ENCODE peak calls at places on chromosomes 13 and 19, in eight cellular contexts. One of them, this sample, is unnamed. For H3K4me1, the result is how much of the 10 kb centered on the place peaks cover.

GRCh38 chr19:34316247-34316646 is 48.7 kb upstream of the GPI start:
- DNase-seq in NT2/D1: no peak
- DNase-seq in fibroblast of lung: no peak
- DNase-seq in mucosa of descending colon: no peak
- DNase-seq in neural progenitor cell: no peak
- DNase-seq in Karpas-422: no peak
- DNase-seq in CD8-positive, alpha-beta T cell: no peak
- DNase-seq in IMR-90: no peak
- DNase-seq in this sample: no peak

GRCh38 chr13:24148414-24149305 is 11.9 kb upstream of the SPATA13 start:
- DNase-seq in NT2/D1: peak
- DNase-seq in fibroblast of lung: peak
- DNase-seq in mucosa of descending colon: no peak
- DNase-seq in neural progenitor cell: no peak
- DNase-seq in Karpas-422: no peak
- DNase-seq in CD8-positive, alpha-beta T cell: no peak
- DNase-seq in IMR-90: peak
- DNase-seq in this sample: no peak

GRCh38 chr19:32719611-32720059 is at the start of gene TDRD12:
- DNase-seq in NT2/D1: peak
- DNase-seq in fibroblast of lung: no peak
- DNase-seq in mucosa of descending colon: no peak
- DNase-seq in neural progenitor cell: no peak
- DNase-seq in Karpas-422: no peak
- DNase-seq in CD8-positive, alpha-beta T cell: no peak
- DNase-seq in IMR-90: no peak
- DNase-seq in this sample: no peak

GRCh38 chr19:13881692-13882418 is 4.9 kb downstream of the NANOS3 start:
- DNase-seq in NT2/D1: no peak
- DNase-seq in fibroblast of lung: peak
- DNase-seq in mucosa of descending colon: peak
- DNase-seq in neural progenitor cell: peak
- DNase-seq in Karpas-422: no peak
- DNase-seq in CD8-positive, alpha-beta T cell: no peak
- DNase-seq in IMR-90: peak
- DNase-seq in this sample: peak

GRCh38 chr19:23439623-23440022 is 44.4 kb upstream of the ZNF91 start:
- DNase-seq in NT2/D1: no peak
- DNase-seq in fibroblast of lung: no peak
- DNase-seq in mucosa of descending colon: no peak
- DNase-seq in neural progenitor cell: no peak
- DNase-seq in Karpas-422: no peak
- DNase-seq in CD8-positive, alpha-beta T cell: no peak
- DNase-seq in IMR-90: no peak
- DNase-seq in this sample: no peak

GRCh38 chr19:38537071-38537847 is 80.5 kb downstream of the MAP4K1 start:
- DNase-seq in NT2/D1: no peak
- DNase-seq in fibroblast of lung: no peak
- DNase-seq in mucosa of descending colon: no peak
- DNase-seq in neural progenitor cell: no peak
- DNase-seq in Karpas-422: no peak
- DNase-seq in CD8-positive, alpha-beta T cell: no peak
- DNase-seq in IMR-90: no peak
- DNase-seq in this sample: no peak

GRCh38 chr13:72970956-72971355 is 87.8 kb upstream of the KLF5 start:
- DNase-seq in NT2/D1: no peak
- DNase-seq in fibroblast of lung: peak
- DNase-seq in mucosa of descending colon: no peak
- DNase-seq in neural progenitor cell: no peak
- DNase-seq in Karpas-422: no peak
- DNase-seq in CD8-positive, alpha-beta T cell: no peak
- DNase-seq in IMR-90: peak
- DNase-seq in this sample: no peak

GRCh38 chr13:74027161-74027779 is 106.9 kb downstream of the KLF12 start:
- DNase-seq in NT2/D1: no peak
- DNase-seq in fibroblast of lung: no peak
- DNase-seq in mucosa of descending colon: no peak
- DNase-seq in neural progenitor cell: no peak
- DNase-seq in Karpas-422: peak
- DNase-seq in CD8-positive, alpha-beta T cell: no peak
- DNase-seq in IMR-90: no peak
- DNase-seq in this sample: no peak

GRCh38 chr19:39327990-39328705 is 7.5 kb upstream of the LRFN1 start:
- DNase-seq in NT2/D1: peak
- DNase-seq in fibroblast of lung: peak
- DNase-seq in mucosa of descending colon: peak
- DNase-seq in neural progenitor cell: peak
- DNase-seq in Karpas-422: peak
- DNase-seq in CD8-positive, alpha-beta T cell: peak
- DNase-seq in IMR-90: peak
- DNase-seq in this sample: peak

GRCh38 chr13:44879452-44880058 is 109.7 kb downstream of the NUFIP1 start:
- DNase-seq in NT2/D1: no peak
- DNase-seq in fibroblast of lung: peak
- DNase-seq in mucosa of descending colon: no peak
- DNase-seq in neural progenitor cell: no peak
- DNase-seq in Karpas-422: peak
- DNase-seq in CD8-positive, alpha-beta T cell: no peak
- DNase-seq in IMR-90: peak
- DNase-seq in this sample: no peak

GRCh38 chr19:10780368-10780767 is 55.6 kb downstream of the TMED1 start:
- DNase-seq in NT2/D1: no peak
- DNase-seq in fibroblast of lung: peak
- DNase-seq in mucosa of descending colon: no peak
- DNase-seq in neural progenitor cell: no peak
- DNase-seq in Karpas-422: no peak
- DNase-seq in CD8-positive, alpha-beta T cell: no peak
- DNase-seq in IMR-90: peak
- DNase-seq in this sample: no peak

DNA sequence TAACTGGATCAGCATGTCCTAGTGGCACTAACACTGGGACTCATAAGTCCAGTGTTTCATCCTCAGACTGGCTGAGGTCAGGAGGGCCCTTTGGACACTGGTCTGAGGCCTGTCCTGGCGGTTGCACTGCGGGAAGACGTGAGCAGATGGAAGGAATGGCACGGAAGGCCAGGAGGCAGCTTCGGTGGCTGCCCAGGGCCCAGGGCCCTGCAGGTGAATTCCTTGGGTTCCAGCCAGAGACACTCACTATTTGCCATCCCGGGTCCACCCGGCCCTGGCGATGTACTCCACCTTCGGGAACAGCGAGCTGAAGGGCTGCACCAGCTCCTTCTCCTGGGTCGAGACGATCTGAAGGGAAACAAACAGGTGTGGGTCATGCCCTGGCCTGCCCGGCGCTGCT is 26.3 kb downstream of the DPP9 start:
- DNase-seq in NT2/D1: no peak
- DNase-seq in fibroblast of lung: no peak
- DNase-seq in mucosa of descending colon: no peak
- DNase-seq in neural progenitor cell: no peak
- DNase-seq in Karpas-422: no peak
- DNase-seq in CD8-positive, alpha-beta T cell: no peak
- DNase-seq in IMR-90: no peak
- DNase-seq in this sample: no peak
- H3K4me1 ChIP-seq in NT2/D1: under half
- H3K4me1 ChIP-seq in fibroblast of lung: under half
- H3K4me1 ChIP-seq in mucosa of descending colon: under half
- H3K4me1 ChIP-seq in neural progenitor cell: under half
- H3K4me1 ChIP-seq in Karpas-422: under half
- H3K4me1 ChIP-seq in CD8-positive, alpha-beta T cell: under half
- H3K4me1 ChIP-seq in IMR-90: under half
- H3K4me1 ChIP-seq in this sample: under half

DNA sequence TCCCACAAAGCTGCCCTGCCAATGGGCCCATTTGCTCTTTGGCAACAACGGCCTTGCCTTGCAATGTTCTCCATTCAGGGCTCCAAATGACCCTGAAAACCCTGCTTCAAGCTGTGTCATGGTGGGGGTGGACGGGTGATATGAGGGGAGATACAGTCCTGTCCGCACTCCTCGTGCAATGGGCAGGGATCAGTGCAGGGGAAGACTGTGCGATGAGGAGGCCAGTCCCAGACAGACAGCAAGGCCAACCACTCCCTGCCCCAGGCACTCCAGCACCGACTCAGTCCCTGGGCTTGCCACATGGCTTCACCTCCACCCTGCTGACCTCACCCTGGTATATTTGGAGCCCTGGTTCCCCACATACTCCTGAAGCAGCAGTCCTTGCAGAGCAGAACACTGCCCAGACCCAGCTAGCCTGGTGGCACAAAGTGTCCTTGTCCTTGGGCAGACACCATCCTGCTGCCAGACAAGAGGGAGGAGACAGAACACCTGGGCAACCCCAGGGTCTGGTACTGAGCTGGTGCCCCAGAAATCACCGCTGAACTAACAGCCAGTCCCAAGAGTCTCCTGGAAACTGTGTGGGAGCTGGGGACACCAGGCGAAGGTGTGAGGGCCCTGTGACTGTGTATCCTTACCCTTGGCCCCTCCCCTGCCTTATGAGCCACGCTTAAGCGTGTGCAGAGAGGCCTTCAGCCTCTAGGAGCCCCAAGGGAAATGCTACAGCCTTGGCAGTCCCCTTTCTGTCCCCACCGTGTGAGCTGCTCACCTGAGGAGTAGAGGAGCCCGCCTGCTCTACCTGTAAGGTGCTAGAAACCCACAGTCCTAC is 9.1 kb upstream of the SLC35E1 start:
- DNase-seq in NT2/D1: no peak
- DNase-seq in fibroblast of lung: no peak
- DNase-seq in mucosa of descending colon: no peak
- DNase-seq in neural progenitor cell: no peak
- DNase-seq in Karpas-422: peak
- DNase-seq in CD8-positive, alpha-beta T cell: no peak
- DNase-seq in IMR-90: no peak
- DNase-seq in this sample: no peak
- H3K4me3 ChIP-seq in NT2/D1: no peak
- H3K4me3 ChIP-seq in fibroblast of lung: no peak
- H3K4me3 ChIP-seq in mucosa of descending colon: no peak
- H3K4me3 ChIP-seq in neural progenitor cell: no peak
- H3K4me3 ChIP-seq in Karpas-422: no peak
- H3K4me3 ChIP-seq in CD8-positive, alpha-beta T cell: no peak
- H3K4me3 ChIP-seq in IMR-90: no peak
- H3K4me3 ChIP-seq in this sample: no peak

DNA sequence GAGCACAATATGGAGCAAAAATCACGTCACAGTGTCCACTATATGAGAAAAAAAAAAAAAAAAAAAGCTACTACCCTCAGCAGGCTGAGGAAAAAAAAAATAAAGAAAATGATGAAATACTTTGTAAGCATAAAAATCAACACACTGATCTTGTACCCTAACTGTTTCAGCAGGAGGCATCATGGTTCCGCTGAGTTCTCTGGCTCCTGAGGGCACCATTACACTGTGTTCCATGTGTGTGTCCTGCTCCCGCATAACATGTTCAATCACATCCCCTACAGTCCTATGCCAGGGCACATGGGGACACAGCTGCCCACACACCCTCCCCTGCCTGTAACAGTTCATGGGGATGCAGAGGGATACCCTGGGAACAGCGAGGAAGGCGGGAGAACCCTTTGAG is 33.5 kb downstream of the DOCK9 start:
- DNase-seq in NT2/D1: no peak
- DNase-seq in fibroblast of lung: no peak
- DNase-seq in mucosa of descending colon: no peak
- DNase-seq in neural progenitor cell: no peak
- DNase-seq in Karpas-422: no peak
- DNase-seq in CD8-positive, alpha-beta T cell: no peak
- DNase-seq in IMR-90: no peak
- DNase-seq in this sample: no peak
- H3K4me1 ChIP-seq in NT2/D1: under half
- H3K4me1 ChIP-seq in fibroblast of lung: under half
- H3K4me1 ChIP-seq in mucosa of descending colon: under half
- H3K4me1 ChIP-seq in neural progenitor cell: under half
- H3K4me1 ChIP-seq in Karpas-422: under half
- H3K4me1 ChIP-seq in CD8-positive, alpha-beta T cell: under half
- H3K4me1 ChIP-seq in IMR-90: under half
- H3K4me1 ChIP-seq in this sample: under half

GRCh38 chr13:22948421-22948820 is 232.4 kb upstream of the SGCG start:
- DNase-seq in NT2/D1: no peak
- DNase-seq in fibroblast of lung: no peak
- DNase-seq in mucosa of descending colon: no peak
- DNase-seq in neural progenitor cell: no peak
- DNase-seq in Karpas-422: no peak
- DNase-seq in CD8-positive, alpha-beta T cell: no peak
- DNase-seq in IMR-90: no peak
- DNase-seq in this sample: no peak
- H3K4me3 ChIP-seq in NT2/D1: no peak
- H3K4me3 ChIP-seq in fibroblast of lung: no peak
- H3K4me3 ChIP-seq in mucosa of descending colon: no peak
- H3K4me3 ChIP-seq in neural progenitor cell: no peak
- H3K4me3 ChIP-seq in Karpas-422: no peak
- H3K4me3 ChIP-seq in CD8-positive, alpha-beta T cell: no peak
- H3K4me3 ChIP-seq in IMR-90: no peak
- H3K4me3 ChIP-seq in this sample: no peak

GRCh38 chr13:46179576-46180368 is 2.2 kb downstream of the LCP1 start:
- DNase-seq in NT2/D1: no peak
- DNase-seq in fibroblast of lung: no peak
- DNase-seq in mucosa of descending colon: peak
- DNase-seq in neural progenitor cell: no peak
- DNase-seq in Karpas-422: peak
- DNase-seq in CD8-positive, alpha-beta T cell: peak
- DNase-seq in IMR-90: no peak
- DNase-seq in this sample: peak
- H3K4me1 ChIP-seq in NT2/D1: under half
- H3K4me1 ChIP-seq in fibroblast of lung: under half
- H3K4me1 ChIP-seq in mucosa of descending colon: under half
- H3K4me1 ChIP-seq in neural progenitor cell: under half
- H3K4me1 ChIP-seq in Karpas-422: half or more
- H3K4me1 ChIP-seq in CD8-positive, alpha-beta T cell: half or more
- H3K4me1 ChIP-seq in IMR-90: under half
- H3K4me1 ChIP-seq in this sample: under half

GRCh38 chr13:26946675-26947342 is 186.2 kb upstream of the GPR12 start:
- DNase-seq in NT2/D1: peak
- DNase-seq in fibroblast of lung: peak
- DNase-seq in mucosa of descending colon: no peak
- DNase-seq in neural progenitor cell: peak
- DNase-seq in Karpas-422: peak
- DNase-seq in CD8-positive, alpha-beta T cell: no peak
- DNase-seq in IMR-90: peak
- DNase-seq in this sample: no peak

GRCh38 chr13:26943748-26944147 is 183.2 kb upstream of the GPR12 start:
- DNase-seq in NT2/D1: no peak
- DNase-seq in fibroblast of lung: no peak
- DNase-seq in mucosa of descending colon: no peak
- DNase-seq in neural progenitor cell: no peak
- DNase-seq in Karpas-422: no peak
- DNase-seq in CD8-positive, alpha-beta T cell: no peak
- DNase-seq in IMR-90: no peak
- DNase-seq in this sample: no peak

GRCh38 chr13:26941345-26942174 is 181.0 kb upstream of the GPR12 start:
- DNase-seq in NT2/D1: no peak
- DNase-seq in fibroblast of lung: peak
- DNase-seq in mucosa of descending colon: no peak
- DNase-seq in neural progenitor cell: no peak
- DNase-seq in Karpas-422: no peak
- DNase-seq in CD8-positive, alpha-beta T cell: no peak
- DNase-seq in IMR-90: peak
- DNase-seq in this sample: no peak

GRCh38 chr13:26942184-26942583 is 181.6 kb upstream of the GPR12 start:
- DNase-seq in NT2/D1: no peak
- DNase-seq in fibroblast of lung: no peak
- DNase-seq in mucosa of descending colon: no peak
- DNase-seq in neural progenitor cell: no peak
- DNase-seq in Karpas-422: no peak
- DNase-seq in CD8-positive, alpha-beta T cell: no peak
- DNase-seq in IMR-90: no peak
- DNase-seq in this sample: no peak
- H3K4me3 ChIP-seq in NT2/D1: no peak
- H3K4me3 ChIP-seq in fibroblast of lung: no peak
- H3K4me3 ChIP-seq in mucosa of descending colon: no peak
- H3K4me3 ChIP-seq in neural progenitor cell: no peak
- H3K4me3 ChIP-seq in Karpas-422: no peak
- H3K4me3 ChIP-seq in CD8-positive, alpha-beta T cell: no peak
- H3K4me3 ChIP-seq in IMR-90: no peak
- H3K4me3 ChIP-seq in this sample: no peak

GRCh38 chr13:39379118-39379517 is 223.9 kb downstream of the LHFPL6 start:
- DNase-seq in NT2/D1: no peak
- DNase-seq in fibroblast of lung: no peak
- DNase-seq in mucosa of descending colon: no peak
- DNase-seq in neural progenitor cell: no peak
- DNase-seq in Karpas-422: no peak
- DNase-seq in CD8-positive, alpha-beta T cell: no peak
- DNase-seq in IMR-90: no peak
- DNase-seq in this sample: no peak
- H3K4me1 ChIP-seq in NT2/D1: under half
- H3K4me1 ChIP-seq in fibroblast of lung: under half
- H3K4me1 ChIP-seq in mucosa of descending colon: under half
- H3K4me1 ChIP-seq in neural progenitor cell: under half
- H3K4me1 ChIP-seq in Karpas-422: under half
- H3K4me1 ChIP-seq in CD8-positive, alpha-beta T cell: under half
- H3K4me1 ChIP-seq in IMR-90: under half
- H3K4me1 ChIP-seq in this sample: under half